ENCODE peak calls at places on chromosomes 1 and 21, in four cellular contexts. One of them, this sample, is unnamed.

GRCh38 chr1:68438310-68438709 is 11.4 kb downstream of the RPE65 start:
- DNase-seq in foreskin fibroblast: no peak
- DNase-seq in CD4-positive, alpha-beta T cell: no peak
- DNase-seq in activated B cell treated with CpG ODN at 0.5 μM for 24 hours: no peak
- DNase-seq in this sample: no peak

GRCh38 chr1:192104852-192105251 is 53.4 kb upstream of the RGS18 start:
- DNase-seq in CD4-positive, alpha-beta T cell: no peak
- DNase-seq in foreskin fibroblast: peak; percentile 37
- DNase-seq in activated B cell treated with CpG ODN at 0.5 μM for 24 hours: no peak
- DNase-seq in this sample: no peak

GRCh38 chr1:202367200-202367742 is 18.8 kb downstream of the PPP1R12B start:
- DNase-seq in CD4-positive, alpha-beta T cell: no peak
- DNase-seq in foreskin fibroblast: peak; percentile 50
- DNase-seq in activated B cell treated with CpG ODN at 0.5 μM for 24 hours: no peak
- DNase-seq in this sample: no peak

GRCh38 chr1:248421384-248421783 is 18.5 kb downstream of the OR2T1 start:
- DNase-seq in foreskin fibroblast: no peak
- DNase-seq in CD4-positive, alpha-beta T cell: no peak
- DNase-seq in activated B cell treated with CpG ODN at 0.5 μM for 24 hours: no peak
- DNase-seq in this sample: no peak

GRCh38 chr1:200302192-200302892 is 107.5 kb downstream of the ZNF281 start:
- DNase-seq in CD4-positive, alpha-beta T cell: peak; percentile 56
- DNase-seq in activated B cell treated with CpG ODN at 0.5 μM for 24 hours: peak; percentile 59
- DNase-seq in foreskin fibroblast: no peak
- DNase-seq in this sample: no peak

GRCh38 chr1:202155478-202156021 is 4.9 kb downstream of the PTPN7 start:
- DNase-seq in activated B cell treated with CpG ODN at 0.5 μM for 24 hours: no peak
- DNase-seq in foreskin fibroblast: no peak
- DNase-seq in CD4-positive, alpha-beta T cell: no peak
- DNase-seq in this sample: peak; percentile 82

GRCh38 chr1:223747838-223748335 is 35.5 kb downstream of the CAPN2 start:
- DNase-seq in CD4-positive, alpha-beta T cell: no peak
- DNase-seq in foreskin fibroblast: peak; percentile 36
- DNase-seq in activated B cell treated with CpG ODN at 0.5 μM for 24 hours: no peak
- DNase-seq in this sample: no peak

GRCh38 chr1:175536921-175537320 is 206.5 kb downstream of the TNR start:
- DNase-seq in CD4-positive, alpha-beta T cell: no peak
- DNase-seq in foreskin fibroblast: no peak
- DNase-seq in activated B cell treated with CpG ODN at 0.5 μM for 24 hours: no peak
- DNase-seq in this sample: no peak

GRCh38 chr1:168089326-168089978 is 47.3 kb downstream of the GPR161 start:
- DNase-seq in activated B cell treated with CpG ODN at 0.5 μM for 24 hours: no peak
- DNase-seq in CD4-positive, alpha-beta T cell: no peak
- DNase-seq in foreskin fibroblast: no peak
- DNase-seq in this sample: no peak

GRCh38 chr1:55285849-55286248 is 70.7 kb upstream of the USP24 start:
- DNase-seq in activated B cell treated with CpG ODN at 0.5 μM for 24 hours: no peak
- DNase-seq in CD4-positive, alpha-beta T cell: no peak
- DNase-seq in foreskin fibroblast: no peak
- DNase-seq in this sample: no peak

GRCh38 chr1:34779962-34780361 is 1.1 kb upstream of the GJB3 start:
- DNase-seq in CD4-positive, alpha-beta T cell: no peak
- DNase-seq in activated B cell treated with CpG ODN at 0.5 μM for 24 hours: no peak
- DNase-seq in foreskin fibroblast: no peak
- DNase-seq in this sample: peak; percentile 21

GRCh38 chr1:64578270-64578973 is 108.5 kb downstream of the CACHD1 start:
- DNase-seq in activated B cell treated with CpG ODN at 0.5 μM for 24 hours: no peak
- DNase-seq in CD4-positive, alpha-beta T cell: no peak
- DNase-seq in foreskin fibroblast: no peak
- DNase-seq in this sample: no peak

GRCh38 chr1:227035316-227035715 is 95.2 kb downstream of the COQ8A start:
- DNase-seq in foreskin fibroblast: no peak
- DNase-seq in CD4-positive, alpha-beta T cell: no peak
- DNase-seq in activated B cell treated with CpG ODN at 0.5 μM for 24 hours: no peak
- DNase-seq in this sample: no peak

GRCh38 chr1:177937174-177937770 is 32.6 kb downstream of the SEC16B start:
- DNase-seq in CD4-positive, alpha-beta T cell: no peak
- DNase-seq in activated B cell treated with CpG ODN at 0.5 μM for 24 hours: no peak
- DNase-seq in foreskin fibroblast: no peak
- DNase-seq in this sample: no peak

GRCh38 chr1:48007044-48007443 is 9.9 kb upstream of the TRABD2B start:
- DNase-seq in activated B cell treated with CpG ODN at 0.5 μM for 24 hours: no peak
- DNase-seq in foreskin fibroblast: no peak
- DNase-seq in CD4-positive, alpha-beta T cell: no peak
- DNase-seq in this sample: no peak

GRCh38 chr1:212450331-212450881 is 17.7 kb downstream of the NENF start:
- DNase-seq in foreskin fibroblast: no peak
- DNase-seq in activated B cell treated with CpG ODN at 0.5 μM for 24 hours: no peak
- DNase-seq in CD4-positive, alpha-beta T cell: no peak
- DNase-seq in this sample: no peak

GRCh38 chr1:35452086-35452485 is 105.1 kb downstream of the KIAA0319L start:
- DNase-seq in foreskin fibroblast: peak; percentile 67
- DNase-seq in activated B cell treated with CpG ODN at 0.5 μM for 24 hours: no peak
- DNase-seq in CD4-positive, alpha-beta T cell: no peak
- DNase-seq in this sample: peak; percentile 59

GRCh38 chr1:167456500-167456899 is 61.8 kb downstream of the CD247 start:
- DNase-seq in foreskin fibroblast: no peak
- DNase-seq in CD4-positive, alpha-beta T cell: no peak
- DNase-seq in activated B cell treated with CpG ODN at 0.5 μM for 24 hours: no peak
- DNase-seq in this sample: no peak

GRCh38 chr1:205626216-205626615 is 5.6 kb downstream of the ELK4 start:
- DNase-seq in CD4-positive, alpha-beta T cell: no peak
- DNase-seq in foreskin fibroblast: no peak
- DNase-seq in activated B cell treated with CpG ODN at 0.5 μM for 24 hours: no peak
- DNase-seq in this sample: no peak

GRCh38 chr1:111241797-111242196 is 14.3 kb downstream of the CHI3L2 start:
- DNase-seq in foreskin fibroblast: no peak
- DNase-seq in activated B cell treated with CpG ODN at 0.5 μM for 24 hours: no peak
- DNase-seq in CD4-positive, alpha-beta T cell: no peak
- DNase-seq in this sample: no peak

GRCh38 chr1:227170361-227171166 is 147.7 kb downstream of the CDC42BPA start:
- DNase-seq in activated B cell treated with CpG ODN at 0.5 μM for 24 hours: no peak
- DNase-seq in foreskin fibroblast: peak; percentile 14
- DNase-seq in CD4-positive, alpha-beta T cell: no peak
- DNase-seq in this sample: no peak

GRCh38 chr1:243455760-243456651 is 200.2 kb downstream of the SDCCAG8 start:
- DNase-seq in foreskin fibroblast: no peak
- DNase-seq in activated B cell treated with CpG ODN at 0.5 μM for 24 hours: no peak
- DNase-seq in CD4-positive, alpha-beta T cell: no peak
- DNase-seq in this sample: no peak

GRCh38 chr1:35838693-35839245 is 31.0 kb downstream of the AGO4 start:
- DNase-seq in foreskin fibroblast: peak; percentile 1
- DNase-seq in activated B cell treated with CpG ODN at 0.5 μM for 24 hours: no peak
- DNase-seq in CD4-positive, alpha-beta T cell: no peak
- DNase-seq in this sample: no peak

GRCh38 chr1:214280386-214281029 is 451 bp upstream of the SMYD2 start:
- DNase-seq in activated B cell treated with CpG ODN at 0.5 μM for 24 hours: no peak
- DNase-seq in CD4-positive, alpha-beta T cell: peak; percentile 9
- DNase-seq in foreskin fibroblast: peak; percentile 39
- DNase-seq in this sample: no peak

GRCh38 chr1:33709780-33710713 is 153.8 kb upstream of the HMGB4 start:
- DNase-seq in foreskin fibroblast: no peak
- DNase-seq in CD4-positive, alpha-beta T cell: no peak
- DNase-seq in activated B cell treated with CpG ODN at 0.5 μM for 24 hours: no peak
- DNase-seq in this sample: no peak

GRCh38 chr1:165116732-165117131 is 239.8 kb downstream of the LMX1A start:
- DNase-seq in activated B cell treated with CpG ODN at 0.5 μM for 24 hours: no peak
- DNase-seq in CD4-positive, alpha-beta T cell: no peak
- DNase-seq in foreskin fibroblast: peak; percentile 62
- DNase-seq in this sample: no peak

GRCh38 chr1:85707267-85707989 is 805 bp downstream of the ZNHIT6 start:
- DNase-seq in CD4-positive, alpha-beta T cell: no peak
- DNase-seq in foreskin fibroblast: no peak
- DNase-seq in activated B cell treated with CpG ODN at 0.5 μM for 24 hours: no peak
- DNase-seq in this sample: no peak

GRCh38 chr1:16375521-16376359 is 8.7 kb downstream of the SZRD1 start:
- DNase-seq in foreskin fibroblast: peak; percentile 65
- DNase-seq in CD4-positive, alpha-beta T cell: no peak
- DNase-seq in activated B cell treated with CpG ODN at 0.5 μM for 24 hours: no peak
- DNase-seq in this sample: no peak

GRCh38 chr1:93734999-93735398 is 53.4 kb upstream of the BCAR3 start:
- DNase-seq in activated B cell treated with CpG ODN at 0.5 μM for 24 hours: no peak
- DNase-seq in CD4-positive, alpha-beta T cell: no peak
- DNase-seq in foreskin fibroblast: no peak
- DNase-seq in this sample: no peak
- TF ChIP-seq CTCF in activated B cell treated with CpG ODN at 0.5 μM for 24 hours: no peak
- TF ChIP-seq CTCF in CD4-positive, alpha-beta T cell: no peak
- TF ChIP-seq CTCF in foreskin fibroblast: peak; percentile 58
- TF ChIP-seq CTCF in this sample: peak; percentile 25

GRCh38 chr1:197692965-197693364 is 82.3 kb downstream of the DENND1B start:
- DNase-seq in foreskin fibroblast: no peak
- DNase-seq in activated B cell treated with CpG ODN at 0.5 μM for 24 hours: no peak
- DNase-seq in CD4-positive, alpha-beta T cell: no peak
- DNase-seq in this sample: no peak
- TF ChIP-seq CTCF in foreskin fibroblast: peak; percentile 21
- TF ChIP-seq CTCF in activated B cell treated with CpG ODN at 0.5 μM for 24 hours: no peak
- TF ChIP-seq CTCF in CD4-positive, alpha-beta T cell: no peak
- TF ChIP-seq CTCF in this sample: peak; percentile 10

GRCh38 chr1:26358411-26359384 is 4.8 kb upstream of the CRYBG2 start:
- DNase-seq in activated B cell treated with CpG ODN at 0.5 μM for 24 hours: no peak
- DNase-seq in foreskin fibroblast: no peak
- DNase-seq in CD4-positive, alpha-beta T cell: peak; percentile 63
- DNase-seq in this sample: no peak
- TF ChIP-seq CTCF in activated B cell treated with CpG ODN at 0.5 μM for 24 hours: no peak
- TF ChIP-seq CTCF in foreskin fibroblast: no peak
- TF ChIP-seq CTCF in CD4-positive, alpha-beta T cell: no peak
- TF ChIP-seq CTCF in this sample: no peak

DNA sequence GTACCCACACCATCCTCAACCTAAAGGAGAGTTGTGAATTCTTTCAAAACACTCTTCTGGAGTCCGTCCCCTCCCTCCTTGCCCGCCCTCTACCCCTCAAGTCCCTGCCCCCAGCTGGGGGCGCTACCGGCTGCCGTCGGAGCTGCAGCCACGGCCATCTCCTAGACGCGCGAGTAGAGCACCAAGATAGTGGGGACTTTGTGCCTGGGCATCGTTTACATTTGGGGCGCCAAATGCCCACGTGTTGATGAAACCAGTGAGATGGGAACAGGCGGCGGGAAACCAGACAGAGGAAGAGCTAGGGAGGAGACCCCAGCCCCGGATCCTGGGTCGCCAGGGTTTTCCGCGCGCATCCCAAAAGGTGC is 647 bp upstream of the OLIG2 start:
- DNase-seq in CD4-positive, alpha-beta T cell: no peak
- DNase-seq in foreskin fibroblast: no peak
- DNase-seq in activated B cell treated with CpG ODN at 0.5 μM for 24 hours: no peak
- DNase-seq in this sample: no peak
- TF ChIP-seq CTCF in CD4-positive, alpha-beta T cell: no peak
- TF ChIP-seq CTCF in foreskin fibroblast: no peak
- TF ChIP-seq CTCF in activated B cell treated with CpG ODN at 0.5 μM for 24 hours: no peak
- TF ChIP-seq CTCF in this sample: peak; percentile 24